ENCODE peak calls at places on chromosomes 5 and 9, in ten cellular contexts. One of them, this sample, is unnamed.

GRCh38 chr5:17135050-17135449 is 82.4 kb upstream of the BASP1 start:
- DNase-seq in psoas muscle: no peak
- DNase-seq in Calu3: no peak
- DNase-seq in endothelial cell: no peak
- DNase-seq in heart right ventricle: no peak
- DNase-seq in lung: no peak
- DNase-seq in Peyer's patch: no peak
- DNase-seq in heart left ventricle: no peak
- DNase-seq in dorsolateral prefrontal cortex: no peak
- DNase-seq in WTC11: no peak
- DNase-seq in this sample: no peak

GRCh38 chr9:120402741-120403542 is 177.0 kb downstream of the CDK5RAP2 start:
- DNase-seq in psoas muscle: no peak
- DNase-seq in Calu3: no peak
- DNase-seq in endothelial cell: no peak
- DNase-seq in heart right ventricle: no peak
- DNase-seq in lung: no peak
- DNase-seq in Peyer's patch: no peak
- DNase-seq in heart left ventricle: no peak
- DNase-seq in dorsolateral prefrontal cortex: no peak
- DNase-seq in WTC11: no peak
- DNase-seq in this sample: no peak

GRCh38 chr5:149644629-149645028 is 63.3 kb downstream of the ARHGEF37 start:
- DNase-seq in psoas muscle: no peak
- DNase-seq in Calu3: no peak
- DNase-seq in endothelial cell: no peak
- DNase-seq in heart right ventricle: no peak
- DNase-seq in lung: no peak
- DNase-seq in Peyer's patch: no peak
- DNase-seq in heart left ventricle: no peak
- DNase-seq in dorsolateral prefrontal cortex: no peak
- DNase-seq in WTC11: no peak
- DNase-seq in this sample: no peak

GRCh38 chr5:111932628-111933027 is 175.6 kb upstream of the NREP start:
- DNase-seq in psoas muscle: no peak
- DNase-seq in Calu3: peak; percentile 32
- DNase-seq in endothelial cell: no peak
- DNase-seq in heart right ventricle: peak; percentile 11
- DNase-seq in lung: no peak
- DNase-seq in Peyer's patch: no peak
- DNase-seq in heart left ventricle: peak; percentile 26
- DNase-seq in dorsolateral prefrontal cortex: no peak
- DNase-seq in WTC11: no peak
- DNase-seq in this sample: no peak

GRCh38 chr9:77648458-77649108 is 461 bp upstream of the GNA14 start:
- DNase-seq in psoas muscle: peak; percentile 75
- DNase-seq in Calu3: peak; percentile 62
- DNase-seq in endothelial cell: peak; percentile 63
- DNase-seq in heart right ventricle: peak; percentile 66
- DNase-seq in lung: peak; percentile 68
- DNase-seq in Peyer's patch: no peak
- DNase-seq in heart left ventricle: peak; percentile 69
- DNase-seq in dorsolateral prefrontal cortex: no peak
- DNase-seq in WTC11: peak; percentile 75
- DNase-seq in this sample: peak; percentile 78

GRCh38 chr5:123044926-123045617 is 8.5 kb upstream of the PPIC start:
- DNase-seq in psoas muscle: no peak
- DNase-seq in Calu3: no peak
- DNase-seq in endothelial cell: no peak
- DNase-seq in heart right ventricle: no peak
- DNase-seq in lung: no peak
- DNase-seq in Peyer's patch: no peak
- DNase-seq in heart left ventricle: no peak
- DNase-seq in dorsolateral prefrontal cortex: no peak
- DNase-seq in WTC11: no peak
- DNase-seq in this sample: no peak

GRCh38 chr5:144205141-144205551 is 34.5 kb downstream of the KCTD16 start:
- DNase-seq in psoas muscle: peak; percentile 49
- DNase-seq in Calu3: peak; percentile 22
- DNase-seq in endothelial cell: peak; percentile 45
- DNase-seq in heart right ventricle: peak; percentile 9
- DNase-seq in lung: no peak
- DNase-seq in Peyer's patch: no peak
- DNase-seq in heart left ventricle: no peak
- DNase-seq in dorsolateral prefrontal cortex: no peak
- DNase-seq in WTC11: peak; percentile 66
- DNase-seq in this sample: peak; percentile 35

GRCh38 chr9:105254226-105254625 is 9.8 kb downstream of the SLC44A1 start:
- DNase-seq in psoas muscle: no peak
- DNase-seq in Calu3: peak; percentile 41
- DNase-seq in endothelial cell: no peak
- DNase-seq in heart right ventricle: no peak
- DNase-seq in lung: no peak
- DNase-seq in Peyer's patch: no peak
- DNase-seq in heart left ventricle: no peak
- DNase-seq in dorsolateral prefrontal cortex: no peak
- DNase-seq in WTC11: no peak
- DNase-seq in this sample: peak; percentile 26

GRCh38 chr5:65290677-65291076 is 191.0 kb downstream of the ADAMTS6 start:
- DNase-seq in psoas muscle: no peak
- DNase-seq in Calu3: no peak
- DNase-seq in endothelial cell: no peak
- DNase-seq in heart right ventricle: no peak
- DNase-seq in lung: no peak
- DNase-seq in Peyer's patch: no peak
- DNase-seq in heart left ventricle: no peak
- DNase-seq in dorsolateral prefrontal cortex: no peak
- DNase-seq in WTC11: no peak
- DNase-seq in this sample: no peak

GRCh38 chr9:116250881-116251280 is 97.3 kb downstream of the PAPPA start:
- DNase-seq in psoas muscle: no peak
- DNase-seq in Calu3: no peak
- DNase-seq in endothelial cell: no peak
- DNase-seq in heart right ventricle: no peak
- DNase-seq in lung: no peak
- DNase-seq in Peyer's patch: no peak
- DNase-seq in heart left ventricle: no peak
- DNase-seq in dorsolateral prefrontal cortex: no peak
- DNase-seq in WTC11: no peak
- DNase-seq in this sample: no peak

GRCh38 chr9:15469862-15470261 is 40.9 kb downstream of the PSIP1 start:
- DNase-seq in psoas muscle: no peak
- DNase-seq in Calu3: no peak
- DNase-seq in endothelial cell: no peak
- DNase-seq in heart right ventricle: no peak
- DNase-seq in lung: no peak
- DNase-seq in Peyer's patch: no peak
- DNase-seq in heart left ventricle: no peak
- DNase-seq in dorsolateral prefrontal cortex: no peak
- DNase-seq in WTC11: no peak
- DNase-seq in this sample: no peak

GRCh38 chr5:73726606-73727231 is 100.7 kb downstream of the ARHGEF28 start:
- DNase-seq in psoas muscle: no peak
- DNase-seq in Calu3: no peak
- DNase-seq in endothelial cell: no peak
- DNase-seq in heart right ventricle: no peak
- DNase-seq in lung: no peak
- DNase-seq in Peyer's patch: no peak
- DNase-seq in heart left ventricle: no peak
- DNase-seq in dorsolateral prefrontal cortex: no peak
- DNase-seq in WTC11: no peak
- DNase-seq in this sample: no peak

GRCh38 chr5:73726071-73726470 is 100.1 kb downstream of the ARHGEF28 start:
- DNase-seq in psoas muscle: no peak
- DNase-seq in Calu3: no peak
- DNase-seq in endothelial cell: no peak
- DNase-seq in heart right ventricle: no peak
- DNase-seq in lung: no peak
- DNase-seq in Peyer's patch: no peak
- DNase-seq in heart left ventricle: no peak
- DNase-seq in dorsolateral prefrontal cortex: no peak
- DNase-seq in WTC11: no peak
- DNase-seq in this sample: no peak

GRCh38 chr5:73727470-73727869 is 101.5 kb downstream of the ARHGEF28 start:
- DNase-seq in psoas muscle: no peak
- DNase-seq in Calu3: no peak
- DNase-seq in endothelial cell: no peak
- DNase-seq in heart right ventricle: no peak
- DNase-seq in lung: no peak
- DNase-seq in Peyer's patch: no peak
- DNase-seq in heart left ventricle: no peak
- DNase-seq in dorsolateral prefrontal cortex: no peak
- DNase-seq in WTC11: no peak
- DNase-seq in this sample: no peak

GRCh38 chr5:73728493-73729273 is 102.7 kb downstream of the ARHGEF28 start:
- DNase-seq in psoas muscle: no peak
- DNase-seq in Calu3: no peak
- DNase-seq in endothelial cell: no peak
- DNase-seq in heart right ventricle: no peak
- DNase-seq in lung: no peak
- DNase-seq in Peyer's patch: no peak
- DNase-seq in heart left ventricle: no peak
- DNase-seq in dorsolateral prefrontal cortex: no peak
- DNase-seq in WTC11: no peak
- DNase-seq in this sample: peak; percentile 61

DNA sequence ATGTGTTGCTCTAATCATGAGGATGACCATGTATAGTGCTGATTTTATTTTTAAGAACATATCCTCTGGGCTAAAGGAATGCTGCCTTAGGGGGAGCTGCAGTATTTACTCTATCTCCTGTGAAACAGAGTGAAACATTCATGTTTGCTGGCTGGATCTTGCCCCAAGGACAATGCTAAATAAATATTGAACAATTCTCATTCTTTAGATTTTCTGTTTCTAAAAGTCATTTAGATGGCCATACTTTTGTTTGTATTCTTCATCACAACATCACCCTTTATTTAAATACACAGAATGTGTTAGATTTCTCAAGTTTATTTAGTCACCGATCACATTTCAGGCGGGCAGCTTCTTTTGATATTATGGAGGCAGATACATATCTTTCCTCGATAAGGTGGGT is 103.3 kb downstream of the ARHGEF28 start:
- DNase-seq in psoas muscle: no peak
- DNase-seq in Calu3: no peak
- DNase-seq in endothelial cell: no peak
- DNase-seq in heart right ventricle: no peak
- DNase-seq in lung: no peak
- DNase-seq in Peyer's patch: no peak
- DNase-seq in heart left ventricle: no peak
- DNase-seq in dorsolateral prefrontal cortex: no peak
- DNase-seq in WTC11: no peak
- DNase-seq in this sample: no peak
- TF ChIP-seq CTCF in psoas muscle: no peak
- TF ChIP-seq CTCF in Calu3: no peak
- TF ChIP-seq CTCF in endothelial cell: no peak
- TF ChIP-seq CTCF in heart right ventricle: no peak
- TF ChIP-seq CTCF in lung: no peak
- TF ChIP-seq CTCF in Peyer's patch: no peak
- TF ChIP-seq CTCF in heart left ventricle: no peak
- TF ChIP-seq CTCF in dorsolateral prefrontal cortex: no peak
- TF ChIP-seq CTCF in WTC11: no peak
- TF ChIP-seq CTCF in this sample: no peak

GRCh38 chr9:33430942-33431341 is 16.5 kb downstream of the AQP3 start:
- DNase-seq in psoas muscle: no peak
- DNase-seq in Calu3: no peak
- DNase-seq in endothelial cell: no peak
- DNase-seq in heart right ventricle: no peak
- DNase-seq in lung: no peak
- DNase-seq in Peyer's patch: no peak
- DNase-seq in heart left ventricle: no peak
- DNase-seq in dorsolateral prefrontal cortex: no peak
- DNase-seq in WTC11: no peak
- DNase-seq in this sample: no peak
- TF ChIP-seq CTCF in psoas muscle: no peak
- TF ChIP-seq CTCF in Calu3: no peak
- TF ChIP-seq CTCF in endothelial cell: no peak
- TF ChIP-seq CTCF in heart right ventricle: no peak
- TF ChIP-seq CTCF in lung: no peak
- TF ChIP-seq CTCF in Peyer's patch: no peak
- TF ChIP-seq CTCF in heart left ventricle: no peak
- TF ChIP-seq CTCF in dorsolateral prefrontal cortex: no peak
- TF ChIP-seq CTCF in WTC11: no peak
- TF ChIP-seq CTCF in this sample: no peak

GRCh38 chr5:170226661-170227060 is 6.1 kb upstream of the C5orf58 start:
- DNase-seq in psoas muscle: no peak
- DNase-seq in Calu3: no peak
- DNase-seq in endothelial cell: no peak
- DNase-seq in heart right ventricle: no peak
- DNase-seq in lung: no peak
- DNase-seq in Peyer's patch: no peak
- DNase-seq in heart left ventricle: no peak
- DNase-seq in dorsolateral prefrontal cortex: no peak
- DNase-seq in WTC11: no peak
- DNase-seq in this sample: no peak

GRCh38 chr5:170223906-170224305 is 8.9 kb upstream of the C5orf58 start:
- DNase-seq in psoas muscle: no peak
- DNase-seq in Calu3: no peak
- DNase-seq in endothelial cell: no peak
- DNase-seq in heart right ventricle: no peak
- DNase-seq in lung: no peak
- DNase-seq in Peyer's patch: no peak
- DNase-seq in heart left ventricle: no peak
- DNase-seq in dorsolateral prefrontal cortex: no peak
- DNase-seq in WTC11: no peak
- DNase-seq in this sample: no peak

GRCh38 chr5:170223349-170223748 is 9.4 kb upstream of the C5orf58 start:
- DNase-seq in psoas muscle: no peak
- DNase-seq in Calu3: no peak
- DNase-seq in endothelial cell: no peak
- DNase-seq in heart right ventricle: no peak
- DNase-seq in lung: no peak
- DNase-seq in Peyer's patch: no peak
- DNase-seq in heart left ventricle: no peak
- DNase-seq in dorsolateral prefrontal cortex: no peak
- DNase-seq in WTC11: no peak
- DNase-seq in this sample: no peak

GRCh38 chr5:170225326-170226137 is 7.3 kb upstream of the C5orf58 start:
- DNase-seq in psoas muscle: peak; percentile 78
- DNase-seq in Calu3: peak; percentile 83
- DNase-seq in endothelial cell: peak; percentile 81
- DNase-seq in heart right ventricle: peak; percentile 58
- DNase-seq in lung: peak; percentile 62
- DNase-seq in Peyer's patch: peak; percentile 79
- DNase-seq in heart left ventricle: peak; percentile 76
- DNase-seq in dorsolateral prefrontal cortex: peak; percentile 62
- DNase-seq in WTC11: peak; percentile 81
- DNase-seq in this sample: peak; percentile 77

GRCh38 chr5:170226138-170226435 is 6.7 kb upstream of the C5orf58 start:
- DNase-seq in psoas muscle: no peak
- DNase-seq in Calu3: no peak
- DNase-seq in endothelial cell: no peak
- DNase-seq in heart right ventricle: no peak
- DNase-seq in lung: no peak
- DNase-seq in Peyer's patch: no peak
- DNase-seq in heart left ventricle: no peak
- DNase-seq in dorsolateral prefrontal cortex: no peak
- DNase-seq in WTC11: no peak
- DNase-seq in this sample: no peak
- TF ChIP-seq CTCF in psoas muscle: no peak
- TF ChIP-seq CTCF in Calu3: no peak
- TF ChIP-seq CTCF in endothelial cell: peak; percentile 49
- TF ChIP-seq CTCF in heart right ventricle: no peak
- TF ChIP-seq CTCF in lung: no peak
- TF ChIP-seq CTCF in Peyer's patch: no peak
- TF ChIP-seq CTCF in heart left ventricle: no peak
- TF ChIP-seq CTCF in dorsolateral prefrontal cortex: peak; percentile 14
- TF ChIP-seq CTCF in WTC11: no peak
- TF ChIP-seq CTCF in this sample: no peak

GRCh38 chr5:170552486-170553122 is 48.8 kb downstream of the KCNIP1 start:
- DNase-seq in psoas muscle: peak; percentile 82
- DNase-seq in Calu3: no peak
- DNase-seq in endothelial cell: peak; percentile 31
- DNase-seq in heart right ventricle: peak; percentile 69
- DNase-seq in lung: no peak
- DNase-seq in Peyer's patch: no peak
- DNase-seq in heart left ventricle: peak; percentile 85
- DNase-seq in dorsolateral prefrontal cortex: peak; percentile 48
- DNase-seq in WTC11: peak; percentile 53
- DNase-seq in this sample: peak; percentile 7
- TF ChIP-seq CTCF in psoas muscle: no peak
- TF ChIP-seq CTCF in Calu3: no peak
- TF ChIP-seq CTCF in endothelial cell: no peak
- TF ChIP-seq CTCF in heart right ventricle: peak; percentile 16
- TF ChIP-seq CTCF in lung: no peak
- TF ChIP-seq CTCF in Peyer's patch: no peak
- TF ChIP-seq CTCF in heart left ventricle: no peak
- TF ChIP-seq CTCF in dorsolateral prefrontal cortex: no peak
- TF ChIP-seq CTCF in WTC11: no peak
- TF ChIP-seq CTCF in this sample: no peak